ENCODE peak calls at places on chromosomes 1 and 21, in five cellular contexts. Y is HCT116, F is heart right ventricle, V is endothelial cell of umbilical vein, I is thyroid gland. A is an unnamed sample.

GRCh38 chr1:199687321-199687720 is 340.2 kb upstream of the NR5A2 start:
- DNase-seq in V (peak), F (no peak), I (no peak), Y (no peak), A (no peak)

GRCh38 chr1:112344754-112345423 is 51.1 kb upstream of the CTTNBP2NL start:
- DNase-seq in I (no peak), V (no peak), Y (no peak), F (no peak), A (no peak)

GRCh38 chr1:51728611-51729155 is 111.8 kb downstream of the OSBPL9 start:
- DNase-seq in F (no peak), Y (no peak), I (no peak), V (peak), A (no peak)

GRCh38 chr21:41196990-41197389 is 29.0 kb downstream of the BACE2 start:
- DNase-seq in Y (no peak), I (no peak), F (no peak), V (no peak), A (no peak)

GRCh38 chr1:28507247-28507645 is 1.4 kb downstream of the RCC1 start:
- DNase-seq in F (no peak), Y (no peak), I (no peak), V (no peak), A (peak)

GRCh38 chr1:89633745-89634625 is 1.1 kb downstream of the LRRC8C start:
- DNase-seq in Y (no peak), F (no peak), V (peak), I (no peak), A (peak)

GRCh38 chr1:196455697-196456096 is 152.5 kb downstream of the KCNT2 start:
- DNase-seq in I (no peak), Y (no peak), F (no peak), V (no peak), A (no peak)

GRCh38 chr1:53614231-53615021 is 124.5 kb downstream of the GLIS1 start:
- DNase-seq in F (no peak), I (no peak), Y (no peak), V (no peak), A (no peak)

GRCh38 chr21:38810034-38810825 is 4.5 kb downstream of the ETS2 start:
- DNase-seq in Y (no peak), V (no peak), I (no peak), F (no peak), A (no peak)

GRCh38 chr21:38813143-38813542 is 7.4 kb downstream of the ETS2 start:
- DNase-seq in Y (no peak), V (no peak), F (no peak), I (no peak), A (peak)

GRCh38 chr21:38809170-38809878 is 3.6 kb downstream of the ETS2 start:
- DNase-seq in Y (no peak), I (no peak), F (no peak), V (no peak), A (no peak)

GRCh38 chr21:38811257-38811656 is 5.5 kb downstream of the ETS2 start:
- DNase-seq in F (no peak), V (peak), Y (no peak), I (no peak), A (peak)

GRCh38 chr21:38810826-38811164 is 5.1 kb downstream of the ETS2 start:
- DNase-seq in F (no peak), I (no peak), V (no peak), Y (no peak), A (no peak)
- H3K4me3 ChIP-seq in F (peak), I (no peak), V (no peak), Y (no peak), A (no peak)

GRCh38 chr1:34657849-34658248 is 97.0 kb upstream of the GJB5 start:
- DNase-seq in F (no peak), I (no peak), Y (no peak), V (no peak), A (no peak)

GRCh38 chr1:34655206-34655909 is 99.5 kb upstream of the GJB5 start:
- DNase-seq in V (no peak), Y (no peak), F (no peak), I (no peak), A (no peak)

GRCh38 chr1:34656299-34656698 is 98.5 kb upstream of the GJB5 start:
- DNase-seq in I (no peak), Y (no peak), V (no peak), F (no peak), A (no peak)

GRCh38 chr1:34657266-34657665 is 97.6 kb upstream of the GJB5 start:
- DNase-seq in Y (no peak), F (no peak), I (no peak), V (no peak), A (no peak)

DNA sequence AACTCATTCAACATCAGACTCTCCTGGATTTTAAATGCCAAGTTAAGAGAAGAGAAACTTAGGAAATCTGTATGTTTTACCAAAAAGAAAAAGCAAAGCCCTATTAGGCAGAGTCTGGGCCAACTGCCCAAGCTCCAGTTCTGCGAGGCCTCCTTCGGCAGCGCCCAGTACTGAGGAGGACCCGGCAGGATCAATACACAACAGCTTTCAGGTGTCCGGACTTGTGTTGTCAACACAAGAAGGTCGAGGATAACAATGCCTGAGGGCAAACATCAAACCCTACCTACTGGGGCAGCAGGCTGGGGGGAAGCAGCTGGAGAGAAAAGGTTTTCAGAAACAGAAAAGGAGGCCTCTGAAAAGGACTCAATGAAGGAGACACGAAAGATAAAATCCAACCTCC is 98.1 kb upstream of the GJB5 start:
- DNase-seq in F (no peak), V (no peak), Y (no peak), I (no peak), A (no peak)
- H3K27ac ChIP-seq in F (no peak), V (no peak), Y (no peak), I (no peak), A (no peak)

GRCh38 chr1:31799196-31799894 is 16.5 kb downstream of the SPOCD1 start:
- DNase-seq in V (no peak), F (no peak), Y (no peak), I (no peak), A (no peak)
- H3K4me3 ChIP-seq in V (no peak), F (no peak), Y (no peak), I (no peak), A (no peak)

GRCh38 chr1:231527586-231528174 is 789 bp upstream of the TSNAX start:
- DNase-seq in I (no peak), V (no peak), Y (no peak), F (no peak), A (no peak)
- H3K27ac ChIP-seq in I (peak), V (peak), Y (peak), F (peak), A (peak)

DNA sequence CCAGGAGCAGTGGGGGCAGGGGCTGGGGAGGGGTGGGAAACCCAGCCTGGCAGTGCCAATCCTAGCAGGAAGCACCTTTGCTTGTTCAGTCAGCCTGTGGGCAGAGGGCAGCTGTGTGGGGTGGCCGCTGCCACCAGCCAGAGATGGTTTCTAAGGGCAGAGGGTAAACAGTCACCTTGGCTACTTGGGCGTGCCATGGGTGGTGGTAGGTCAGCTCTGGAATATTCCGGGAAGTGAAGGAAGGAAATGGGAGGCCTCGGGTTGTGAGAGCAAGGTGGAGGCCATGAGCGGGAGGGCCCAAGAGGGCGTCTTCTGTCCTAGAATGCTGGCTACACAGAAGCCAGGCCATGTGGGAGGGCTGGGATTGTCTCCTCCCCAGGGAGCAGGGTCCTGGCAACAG is 20.7 kb upstream of the WNT4 start:
- DNase-seq in V (no peak), Y (no peak), F (no peak), I (no peak), A (no peak)
- H3K4me3 ChIP-seq in V (no peak), Y (peak), F (no peak), I (no peak), A (no peak)

A was measured in A673.